ENCODE peak calls at places on chromosome X, in five cellular contexts. U, D, X, Y and K are unnamed samples.

GRCh38 chrX:25191403-25191802 is 175.6 kb upstream of the ARX start:
- DNase-seq in D (no peak), U (peak; percentile 12), X (no peak), Y (no peak), K (no peak)

GRCh38 chrX:130162094-130162493 is 3.5 kb downstream of the AIFM1 start:
- DNase-seq in X (no peak), D (no peak), Y (no peak), U (no peak), K (no peak)

GRCh38 chrX:32673193-32673592 is 538.2 kb downstream of the DMD start:
- DNase-seq in X (no peak), D (no peak), U (no peak), Y (no peak), K (no peak)

GRCh38 chrX:23888887-23889501 is 18.7 kb downstream of the APOO start:
- DNase-seq in X (no peak), Y (no peak), U (no peak), D (peak; percentile 35), K (no peak)

GRCh38 chrX:112677167-112677566 is 2.6 kb downstream of the LHFPL1 start:
- DNase-seq in X (no peak), Y (no peak), U (no peak), D (no peak), K (no peak)

GRCh38 chrX:33987458-33987857 is 144.7 kb downstream of the FAM47A start:
- DNase-seq in U (no peak), D (no peak), Y (no peak), X (no peak), K (no peak)

GRCh38 chrX:70039758-70040157 is 10.0 kb downstream of the AWAT2 start:
- DNase-seq in D (no peak), Y (no peak), X (no peak), U (no peak), K (no peak)

GRCh38 chrX:12497832-12498591 is 293.2 kb upstream of the PRPS2 start:
- DNase-seq in U (peak; percentile 60), D (no peak), X (no peak), Y (no peak), K (no peak)

GRCh38 chrX:135170468-135170867 is 730 bp downstream of the CT55 start:
- DNase-seq in Y (no peak), X (no peak), U (no peak), D (no peak), K (no peak)

GRCh38 chrX:109732780-109733657 is at the start of gene ACSL4:
- DNase-seq in X (peak; percentile 90), D (peak; percentile 86), Y (peak; percentile 84), U (peak; percentile 82), K (peak; percentile 84)

GRCh38 chrX:10794203-10794630 is 173.8 kb upstream of the MID1 start:
- DNase-seq in X (no peak), D (no peak), U (no peak), Y (no peak), K (peak; percentile 74)

GRCh38 chrX:12115377-12115776 is 22.9 kb upstream of the FRMPD4 start:
- DNase-seq in U (peak; percentile 56), Y (no peak), X (no peak), D (no peak), K (no peak)

GRCh38 chrX:134569306-134569705 is 89.0 kb downstream of the PLAC1 start:
- DNase-seq in D (no peak), Y (no peak), U (no peak), X (no peak), K (no peak)

GRCh38 chrX:78796916-78797315 is 49.4 kb downstream of the LPAR4 start:
- DNase-seq in Y (no peak), D (no peak), X (no peak), U (no peak), K (no peak)